ENCODE peak calls at places on chromosomes 16 and 17, in seven cellular contexts. P is CD8-positive, alpha-beta T cell; S is CD8-positive, alpha-beta memory T cell; D is HuH-7.5; M is heart right ventricle; Y is activated naive CD4-positive, alpha-beta T cell treated with Interleukin-2 at 50 U/mL for 16 hours; C is stomach. Q is an unnamed sample.

GRCh38 chr16:2275476-2276450 is 7.8 kb upstream of the RNPS1 start:
- DNase-seq in P (no peak), S (no peak), D (no peak), M (peak; percentile 59), Y (no peak), C (no peak), Q (no peak)

GRCh38 chr17:33905338-33905800 is 349.7 kb upstream of the CCL2 start:
- DNase-seq in P (no peak), S (no peak), D (no peak), M (no peak), Y (no peak), C (no peak), Q (no peak)

GRCh38 chr17:59572301-59572924 is 7.0 kb downstream of the DHX40 start:
- DNase-seq in P (no peak), S (no peak), D (no peak), M (no peak), Y (peak; percentile 27), C (no peak), Q (peak; percentile 58)

GRCh38 chr17:57406131-57406980 is 150.0 kb downstream of the MSI2 start:
- DNase-seq in P (no peak), S (no peak), D (no peak), M (no peak), Y (no peak), C (no peak), Q (no peak)

GRCh38 chr16:29996773-29997250 is 771 bp downstream of the INO80E start:
- DNase-seq in P (no peak), S (no peak), D (no peak), M (no peak), Y (no peak), C (no peak), Q (no peak)

GRCh38 chr17:78137392-78138203 is 7.0 kb downstream of the TMC8 start:
- DNase-seq in P (no peak), S (no peak), D (no peak), M (no peak), Y (peak; percentile 48), C (no peak), Q (peak; percentile 64)

GRCh38 chr16:19294156-19294649 is 8.7 kb downstream of the CLEC19A start:
- DNase-seq in P (no peak), S (no peak), D (no peak), M (peak; percentile 20), Y (peak; percentile 55), C (no peak), Q (peak; percentile 73)

GRCh38 chr16:88999457-89000206 is 22.6 kb upstream of the CBFA2T3 start:
- DNase-seq in P (no peak), S (no peak), D (no peak), M (no peak), Y (peak; percentile 36), C (no peak), Q (peak; percentile 56)

GRCh38 chr17:14749269-14749668 is 448.4 kb downstream of the HS3ST3B1 start:
- DNase-seq in P (no peak), S (no peak), D (no peak), M (no peak), Y (no peak), C (no peak), Q (no peak)

GRCh38 chr16:83940630-83941378 is 12.2 kb upstream of the OSGIN1 start:
- DNase-seq in P (no peak), S (no peak), D (no peak), M (no peak), Y (no peak), C (no peak), Q (no peak)

GRCh38 chr17:74201250-74201649 is 2.2 kb upstream of the RPL38 start:
- DNase-seq in P (no peak), S (no peak), D (no peak), M (no peak), Y (no peak), C (no peak), Q (no peak)